ENCODE peak calls at places on chromosome 6, in five cellular contexts. One of them, this sample, is unnamed.

GRCh38 chr6:120584111-120584760 is 750.0 kb downstream of the TBC1D32 start:
- DNase-seq in Caco-2: no peak
- DNase-seq in Peyer's patch: no peak
- DNase-seq in transverse colon: no peak
- DNase-seq in brain microvascular endothelial cell: no peak
- DNase-seq in this sample: no peak

GRCh38 chr6:26195924-26196845 is 109.0 kb downstream of the HFE start:
- DNase-seq in Caco-2: no peak
- DNase-seq in Peyer's patch: peak
- DNase-seq in transverse colon: peak
- DNase-seq in brain microvascular endothelial cell: no peak
- DNase-seq in this sample: peak

GRCh38 chr6:79239538-79240168 is 5.2 kb upstream of the HMGN3 start:
- DNase-seq in transverse colon: no peak
- DNase-seq in brain microvascular endothelial cell: no peak
- DNase-seq in Caco-2: no peak
- DNase-seq in Peyer's patch: no peak
- DNase-seq in this sample: no peak

GRCh38 chr6:169862464-169863148 is 111.2 kb downstream of the ERMARD start:
- DNase-seq in transverse colon: no peak
- DNase-seq in brain microvascular endothelial cell: no peak
- DNase-seq in Caco-2: no peak
- DNase-seq in Peyer's patch: no peak
- DNase-seq in this sample: no peak

GRCh38 chr6:78565997-78566396 is 301.4 kb upstream of the IRAK1BP1 start:
- DNase-seq in transverse colon: no peak
- DNase-seq in Caco-2: no peak
- DNase-seq in brain microvascular endothelial cell: no peak
- DNase-seq in Peyer's patch: no peak
- DNase-seq in this sample: no peak

GRCh38 chr6:138446821-138447220 is 42.8 kb downstream of the HEBP2 start:
- DNase-seq in brain microvascular endothelial cell: no peak
- DNase-seq in transverse colon: no peak
- DNase-seq in Peyer's patch: no peak
- DNase-seq in Caco-2: no peak
- DNase-seq in this sample: no peak

GRCh38 chr6:52049252-52050050 is 38.0 kb downstream of the PKHD1 start:
- DNase-seq in Caco-2: no peak
- DNase-seq in transverse colon: no peak
- DNase-seq in brain microvascular endothelial cell: peak
- DNase-seq in Peyer's patch: no peak
- DNase-seq in this sample: no peak

GRCh38 chr6:14072084-14072483 is 45.5 kb upstream of the CD83 start:
- DNase-seq in transverse colon: no peak
- DNase-seq in Peyer's patch: no peak
- DNase-seq in Caco-2: no peak
- DNase-seq in brain microvascular endothelial cell: peak
- DNase-seq in this sample: no peak

GRCh38 chr6:110415297-110415916 is at the start of gene DDO:
- DNase-seq in brain microvascular endothelial cell: no peak
- DNase-seq in transverse colon: peak
- DNase-seq in Caco-2: no peak
- DNase-seq in Peyer's patch: peak
- DNase-seq in this sample: no peak

GRCh38 chr6:78831492-78831891 is 35.9 kb upstream of the IRAK1BP1 start:
- DNase-seq in brain microvascular endothelial cell: peak
- DNase-seq in Peyer's patch: no peak
- DNase-seq in transverse colon: no peak
- DNase-seq in Caco-2: no peak
- DNase-seq in this sample: no peak

GRCh38 chr6:119137194-119138072 is 59.0 kb upstream of the FAM184A start:
- DNase-seq in Peyer's patch: no peak
- DNase-seq in transverse colon: no peak
- DNase-seq in Caco-2: no peak
- DNase-seq in brain microvascular endothelial cell: peak
- DNase-seq in this sample: no peak

GRCh38 chr6:106101466-106101865 is 15.3 kb downstream of the PRDM1 start:
- DNase-seq in Peyer's patch: no peak
- DNase-seq in transverse colon: no peak
- DNase-seq in brain microvascular endothelial cell: no peak
- DNase-seq in Caco-2: no peak
- DNase-seq in this sample: no peak

GRCh38 chr6:107917468-107918375 is 40.3 kb downstream of the SEC63 start:
- DNase-seq in Peyer's patch: no peak
- DNase-seq in transverse colon: no peak
- DNase-seq in brain microvascular endothelial cell: no peak
- DNase-seq in Caco-2: no peak
- DNase-seq in this sample: no peak

GRCh38 chr6:8435845-8436168 is 462 bp upstream of the SLC35B3 start:
- DNase-seq in brain microvascular endothelial cell: no peak
- DNase-seq in transverse colon: no peak
- DNase-seq in Caco-2: no peak
- DNase-seq in Peyer's patch: no peak
- DNase-seq in this sample: no peak

GRCh38 chr6:66771626-66772025 is 1064.6 kb upstream of the EYS start:
- DNase-seq in brain microvascular endothelial cell: no peak
- DNase-seq in transverse colon: no peak
- DNase-seq in Caco-2: no peak
- DNase-seq in Peyer's patch: no peak
- DNase-seq in this sample: no peak

GRCh38 chr6:163635731-163636344 is 221.3 kb downstream of the QKI start:
- DNase-seq in brain microvascular endothelial cell: no peak
- DNase-seq in transverse colon: no peak
- DNase-seq in Caco-2: no peak
- DNase-seq in Peyer's patch: no peak
- DNase-seq in this sample: no peak

GRCh38 chr6:20708367-20709124 is 174.3 kb downstream of the CDKAL1 start:
- DNase-seq in Caco-2: no peak
- DNase-seq in brain microvascular endothelial cell: peak
- DNase-seq in transverse colon: no peak
- DNase-seq in Peyer's patch: no peak
- DNase-seq in this sample: peak

GRCh38 chr6:161088676-161089328 is 97.2 kb downstream of the MAP3K4 start:
- DNase-seq in brain microvascular endothelial cell: no peak
- DNase-seq in Caco-2: no peak
- DNase-seq in Peyer's patch: no peak
- DNase-seq in transverse colon: no peak
- DNase-seq in this sample: no peak

GRCh38 chr6:20827798-20828197 is 293.5 kb downstream of the CDKAL1 start:
- DNase-seq in transverse colon: no peak
- DNase-seq in Caco-2: no peak
- DNase-seq in brain microvascular endothelial cell: no peak
- DNase-seq in Peyer's patch: no peak
- DNase-seq in this sample: no peak

GRCh38 chr6:70194421-70194820 is 108.5 kb downstream of the COL9A1 start:
- DNase-seq in Peyer's patch: no peak
- DNase-seq in Caco-2: no peak
- DNase-seq in transverse colon: no peak
- DNase-seq in brain microvascular endothelial cell: no peak
- DNase-seq in this sample: no peak

GRCh38 chr6:32074996-32075532 is 34.1 kb downstream of the TNXB start:
- DNase-seq in Peyer's patch: no peak
- DNase-seq in transverse colon: no peak
- DNase-seq in Caco-2: no peak
- DNase-seq in brain microvascular endothelial cell: peak
- DNase-seq in this sample: no peak

GRCh38 chr6:125670586-125670985 is 78.8 kb upstream of the HEY2 start:
- DNase-seq in Peyer's patch: no peak
- DNase-seq in Caco-2: no peak
- DNase-seq in brain microvascular endothelial cell: peak
- DNase-seq in transverse colon: no peak
- DNase-seq in this sample: no peak

GRCh38 chr6:105810105-105810921 is 275.8 kb upstream of the PRDM1 start:
- DNase-seq in transverse colon: peak
- DNase-seq in Caco-2: no peak
- DNase-seq in Peyer's patch: no peak
- DNase-seq in brain microvascular endothelial cell: peak
- DNase-seq in this sample: no peak

GRCh38 chr6:5012531-5012930 is 8.7 kb upstream of the RPP40 start:
- DNase-seq in brain microvascular endothelial cell: no peak
- DNase-seq in Caco-2: no peak
- DNase-seq in transverse colon: no peak
- DNase-seq in Peyer's patch: no peak
- DNase-seq in this sample: no peak

GRCh38 chr6:27392623-27393022 is 4.1 kb downstream of the ZNF391 start:
- DNase-seq in brain microvascular endothelial cell: no peak
- DNase-seq in transverse colon: no peak
- DNase-seq in Peyer's patch: no peak
- DNase-seq in Caco-2: no peak
- DNase-seq in this sample: no peak

GRCh38 chr6:146896960-146897701 is 298.4 kb downstream of the ADGB start:
- DNase-seq in transverse colon: no peak
- DNase-seq in Caco-2: no peak
- DNase-seq in Peyer's patch: no peak
- DNase-seq in brain microvascular endothelial cell: no peak
- DNase-seq in this sample: no peak

GRCh38 chr6:163872335-163872734 is 457.8 kb downstream of the QKI start:
- DNase-seq in Caco-2: no peak
- DNase-seq in transverse colon: no peak
- DNase-seq in Peyer's patch: no peak
- DNase-seq in brain microvascular endothelial cell: peak
- DNase-seq in this sample: no peak

GRCh38 chr6:25804804-25805203 is 27.0 kb downstream of the SLC17A1 start:
- DNase-seq in brain microvascular endothelial cell: no peak
- DNase-seq in Caco-2: no peak
- DNase-seq in transverse colon: no peak
- DNase-seq in Peyer's patch: no peak
- DNase-seq in this sample: no peak

GRCh38 chr6:159193923-159194322 is 24.7 kb downstream of the FNDC1 start:
- DNase-seq in Peyer's patch: no peak
- DNase-seq in brain microvascular endothelial cell: no peak
- DNase-seq in transverse colon: no peak
- DNase-seq in Caco-2: no peak
- DNase-seq in this sample: no peak

GRCh38 chr6:167933290-167933689 is 64.2 kb upstream of the KIF25 start:
- DNase-seq in Caco-2: no peak
- DNase-seq in Peyer's patch: no peak
- DNase-seq in brain microvascular endothelial cell: no peak
- DNase-seq in transverse colon: no peak
- DNase-seq in this sample: no peak

GRCh38 chr6:167930300-167930699 is 67.2 kb upstream of the KIF25 start:
- DNase-seq in Peyer's patch: no peak
- DNase-seq in Caco-2: no peak
- DNase-seq in transverse colon: no peak
- DNase-seq in brain microvascular endothelial cell: peak
- DNase-seq in this sample: no peak

GRCh38 chr6:167933847-167934246 is 63.6 kb upstream of the KIF25 start:
- DNase-seq in Peyer's patch: no peak
- DNase-seq in transverse colon: no peak
- DNase-seq in Caco-2: no peak
- DNase-seq in brain microvascular endothelial cell: no peak
- DNase-seq in this sample: no peak

GRCh38 chr6:167934426-167934864 is 63.0 kb upstream of the KIF25 start:
- DNase-seq in Peyer's patch: no peak
- DNase-seq in transverse colon: peak
- DNase-seq in brain microvascular endothelial cell: no peak
- DNase-seq in Caco-2: no peak
- DNase-seq in this sample: no peak

DNA sequence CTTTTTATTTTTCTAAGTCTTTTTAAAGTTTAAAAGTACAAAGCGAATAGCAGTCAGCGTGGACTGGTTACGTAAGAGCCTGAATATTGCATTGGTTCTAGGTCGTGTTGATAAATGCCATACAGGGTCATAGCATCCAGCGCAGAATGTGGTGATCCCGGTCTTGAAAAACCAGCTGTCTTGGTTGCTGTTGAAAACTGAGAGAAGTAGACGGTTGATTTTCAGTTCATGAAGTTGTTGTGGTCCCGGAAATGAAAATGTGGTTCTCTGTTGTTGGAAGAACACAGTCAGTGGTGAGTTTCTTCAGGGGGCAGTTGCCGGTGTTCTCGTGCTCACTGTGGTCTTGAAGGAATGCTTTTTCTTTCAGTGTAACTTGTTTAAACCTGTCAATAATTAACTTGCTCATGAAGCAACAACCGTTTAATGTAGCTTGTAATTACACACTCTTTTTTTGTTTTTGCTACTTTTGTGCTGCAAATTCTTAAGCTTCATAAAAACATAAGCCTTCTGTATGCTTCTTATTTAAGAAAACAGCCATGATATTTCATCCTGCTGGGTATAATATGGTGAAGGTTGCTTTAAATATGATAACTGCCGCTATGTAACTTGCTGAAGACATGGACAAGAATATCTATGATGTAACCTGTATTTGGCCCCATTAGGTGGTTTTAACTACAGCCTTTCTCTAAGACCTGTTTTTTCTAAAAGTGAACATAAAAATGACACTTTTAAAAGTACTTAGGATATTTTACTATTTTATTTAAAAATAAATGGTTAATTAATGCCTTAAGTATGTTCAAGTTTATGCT is 64.8 kb upstream of the KIF25 start:
- DNase-seq in transverse colon: peak
- DNase-seq in Caco-2: no peak
- DNase-seq in Peyer's patch: no peak
- DNase-seq in brain microvascular endothelial cell: peak
- DNase-seq in this sample: no peak
- H3K4me3 ChIP-seq in transverse colon: peak
- H3K4me3 ChIP-seq in Caco-2: peak
- H3K4me3 ChIP-seq in Peyer's patch: no peak
- H3K4me3 ChIP-seq in brain microvascular endothelial cell: no peak
- H3K4me3 ChIP-seq in this sample: no peak

GRCh38 chr6:6915219-6915618 is 192.5 kb upstream of the RREB1 start:
- DNase-seq in transverse colon: no peak
- DNase-seq in Peyer's patch: peak
- DNase-seq in Caco-2: no peak
- DNase-seq in brain microvascular endothelial cell: no peak
- DNase-seq in this sample: no peak
- H3K4me3 ChIP-seq in transverse colon: peak
- H3K4me3 ChIP-seq in Peyer's patch: peak
- H3K4me3 ChIP-seq in Caco-2: no peak
- H3K4me3 ChIP-seq in brain microvascular endothelial cell: no peak
- H3K4me3 ChIP-seq in this sample: peak

GRCh38 chr6:90716345-90716744 is 129.5 kb upstream of the MAP3K7 start:
- DNase-seq in Caco-2: no peak
- DNase-seq in Peyer's patch: no peak
- DNase-seq in brain microvascular endothelial cell: no peak
- DNase-seq in transverse colon: no peak
- DNase-seq in this sample: no peak
- H3K4me3 ChIP-seq in Caco-2: no peak
- H3K4me3 ChIP-seq in Peyer's patch: no peak
- H3K4me3 ChIP-seq in brain microvascular endothelial cell: no peak
- H3K4me3 ChIP-seq in transverse colon: no peak
- H3K4me3 ChIP-seq in this sample: no peak

DNA sequence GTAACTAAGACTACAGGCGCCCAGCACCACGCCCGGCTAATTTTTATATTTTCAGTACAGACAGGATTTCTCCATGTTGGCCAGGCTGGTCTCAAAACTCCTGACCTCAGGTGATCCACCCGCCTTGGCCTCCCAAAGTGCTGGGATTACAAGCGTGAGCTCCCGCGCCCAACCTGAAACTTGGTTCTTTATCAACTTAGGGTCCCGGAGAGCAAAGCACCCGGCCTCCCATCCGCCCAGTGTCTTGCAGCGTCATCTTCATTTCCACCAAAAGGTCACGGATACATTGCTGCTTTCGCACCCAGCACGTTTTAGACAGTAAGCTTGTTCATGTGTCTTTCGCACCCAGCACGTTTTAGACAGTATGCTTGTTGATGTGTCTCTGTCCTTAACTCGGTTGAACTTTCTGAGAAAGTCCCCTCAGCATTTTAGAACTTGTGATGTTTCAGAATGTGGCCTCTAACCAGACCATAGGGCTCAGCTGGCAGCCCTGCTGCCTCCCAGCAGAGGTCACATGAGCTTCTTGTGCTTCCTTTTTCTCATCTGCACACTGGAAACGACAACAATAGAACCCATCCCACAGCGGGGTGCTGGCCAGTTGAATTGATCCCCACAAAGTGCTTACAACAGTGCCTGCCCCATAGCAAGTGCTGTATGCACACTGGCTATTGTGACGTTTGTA is 48.8 kb downstream of the PRR18 start:
- DNase-seq in Caco-2: no peak
- DNase-seq in Peyer's patch: peak
- DNase-seq in transverse colon: peak
- DNase-seq in brain microvascular endothelial cell: no peak
- DNase-seq in this sample: no peak
- H3K4me3 ChIP-seq in Caco-2: no peak
- H3K4me3 ChIP-seq in Peyer's patch: no peak
- H3K4me3 ChIP-seq in transverse colon: no peak
- H3K4me3 ChIP-seq in brain microvascular endothelial cell: no peak
- H3K4me3 ChIP-seq in this sample: no peak